ENCODE peak calls at places on chromosomes 13 and 19, in four cellular contexts. K, P, W and N are unnamed samples.

GRCh38 chr19:45444318-45445041 is 20.8 kb upstream of the ERCC1 start:
- DNase-seq in K (peak), P (peak), W (peak), N (no peak)

GRCh38 chr19:49430678-49431329 is 5.6 kb downstream of the GFY start:
- DNase-seq in K (no peak), P (no peak), W (no peak), N (no peak)

GRCh38 chr13:85665286-85665685 is 133.9 kb downstream of the SLITRK6 start:
- DNase-seq in K (peak), P (no peak), W (peak), N (peak)

GRCh38 chr19:52673014-52673413 is 34.9 kb upstream of the ZNF83 start:
- DNase-seq in K (no peak), P (no peak), W (no peak), N (no peak)

GRCh38 chr13:110349239-110349638 is 42.2 kb downstream of the COL4A2 start:
- DNase-seq in K (no peak), P (no peak), W (no peak), N (no peak)

GRCh38 chr13:77476456-77476855 is 59.0 kb upstream of the SCEL start:
- DNase-seq in K (no peak), P (no peak), W (no peak), N (peak)

GRCh38 chr19:4172861-4173473 is 9.4 kb downstream of the SIRT6 start:
- DNase-seq in K (peak), P (peak), W (no peak), N (no peak)

GRCh38 chr19:35533822-35534521 is 716 bp downstream of the GAPDHS start:
- DNase-seq in K (peak), P (no peak), W (peak), N (no peak)

GRCh38 chr19:4606921-4607678 is 32.2 kb upstream of the TNFAIP8L1 start:
- DNase-seq in K (peak), P (no peak), W (peak), N (no peak)

DNA sequence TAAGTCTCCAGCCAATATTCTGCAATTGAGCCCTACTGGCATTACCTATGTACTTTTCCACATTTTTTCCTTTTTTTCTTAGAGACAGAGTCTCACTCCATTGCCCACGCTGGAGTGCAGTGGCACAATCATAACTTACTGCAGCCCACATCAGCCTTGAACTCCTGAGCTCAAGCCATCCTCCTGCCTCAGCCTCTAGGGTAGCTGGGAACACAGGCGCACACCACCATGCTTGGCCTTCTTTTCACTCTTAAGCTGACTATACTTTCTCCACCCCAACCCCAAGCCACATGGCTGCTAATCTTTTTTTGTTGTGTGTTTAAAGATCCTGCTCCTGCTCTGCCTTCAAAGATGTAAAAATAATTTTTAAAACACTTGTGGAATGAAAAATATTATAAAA is 1.6 kb upstream of the LATS2 start:
- DNase-seq in K (no peak), P (no peak), W (no peak), N (no peak)
- TF ChIP-seq CTCF in K (no peak), P (no peak), W (no peak), N (no peak)

DNA sequence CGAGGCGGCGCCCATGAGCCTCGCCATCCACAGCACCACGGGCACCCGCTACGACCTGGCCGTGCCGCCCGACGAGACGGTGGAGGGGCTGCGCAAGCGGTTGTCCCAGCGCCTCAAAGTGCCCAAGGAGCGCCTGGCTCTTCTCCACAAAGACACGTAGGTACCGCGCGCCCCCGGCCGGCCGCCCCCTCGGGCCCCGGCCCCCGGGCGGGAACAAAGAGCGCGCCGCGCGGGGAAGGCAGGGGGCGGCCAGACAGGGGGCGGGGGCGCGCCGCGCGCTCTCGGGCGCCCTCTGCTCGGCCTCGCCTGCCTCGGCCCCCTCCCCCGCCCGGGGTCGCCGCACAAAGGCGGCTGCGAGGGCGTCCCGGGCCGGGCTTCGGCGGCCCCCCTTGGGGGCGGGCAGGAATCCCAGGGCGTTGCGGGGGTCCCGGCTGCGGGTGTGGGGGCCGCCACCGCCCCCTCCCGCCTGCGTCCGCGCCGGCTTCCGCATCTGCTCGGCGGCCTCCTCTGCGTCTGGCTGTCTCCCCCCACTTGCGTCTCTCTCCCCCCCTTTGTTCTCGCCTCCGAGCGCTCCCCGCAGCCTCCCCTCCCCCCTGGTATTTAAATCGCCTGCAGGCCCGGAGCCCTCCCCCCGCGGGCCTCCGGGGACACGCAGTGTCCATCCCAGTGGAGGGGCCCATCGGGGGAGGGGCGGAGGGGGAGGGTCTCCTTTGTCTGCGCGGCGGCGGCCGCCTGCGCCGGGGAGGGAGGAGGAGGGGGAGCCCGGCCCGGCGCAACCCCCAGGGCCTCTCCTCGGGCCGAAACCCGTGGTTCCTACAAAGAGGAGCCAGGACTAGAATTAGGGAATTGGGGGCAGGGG is 2.2 kb downstream of the MIDN start:
- DNase-seq in K (peak), P (peak), W (no peak), N (no peak)
- H3K4me3 ChIP-seq in K (peak), P (peak), W (peak), N (peak)

GRCh38 chr19:39540333-39540673 is 342 bp upstream of the EID2 start:
- DNase-seq in K (no peak), P (no peak), W (no peak), N (no peak)
- TF ChIP-seq CTCF in K (no peak), P (no peak), W (no peak), N (no peak)

DNA sequence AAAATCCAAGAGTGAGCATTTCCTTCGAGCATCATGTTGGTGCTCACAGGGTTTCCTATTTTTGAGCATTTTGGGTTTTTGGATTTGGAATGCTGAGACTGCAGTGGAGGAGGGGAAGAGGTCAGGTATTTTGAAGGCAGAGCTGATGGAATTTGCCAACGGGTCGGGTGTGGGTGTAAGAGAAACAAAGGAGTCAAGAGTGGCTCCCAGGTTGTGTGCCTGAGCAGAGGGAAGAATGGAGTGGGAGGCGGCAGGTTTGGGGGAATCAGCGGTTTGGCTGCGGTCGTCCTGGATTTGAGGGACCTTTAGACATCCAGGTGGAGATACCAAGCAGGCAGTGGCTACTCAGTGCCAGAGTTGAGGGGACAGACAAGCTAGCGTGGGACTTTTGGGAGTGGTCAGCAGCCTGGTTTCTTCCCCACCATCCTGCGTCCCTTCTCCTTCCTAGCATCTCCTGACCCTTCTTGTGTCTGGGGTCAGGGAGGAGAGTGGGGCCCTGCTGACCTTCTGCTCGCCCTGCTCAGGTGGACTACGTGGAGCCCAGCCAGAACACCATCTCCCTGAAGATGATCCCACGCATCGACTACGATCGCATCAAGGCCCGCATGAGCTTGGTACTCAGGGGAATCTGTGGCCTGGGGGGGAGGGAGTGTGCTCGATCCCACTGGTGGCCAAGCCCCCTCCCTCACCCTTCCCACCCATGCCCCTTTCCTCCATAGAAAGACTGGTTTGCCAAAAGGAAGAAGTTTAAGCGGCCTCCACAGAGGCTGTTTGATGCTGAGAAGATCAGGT is 14.5 kb upstream of the TIMM50 start:
- DNase-seq in K (no peak), P (no peak), W (no peak), N (no peak)
- H3K4me3 ChIP-seq in K (no peak), P (no peak), W (no peak), N (no peak)

GRCh38 chr13:106234656-106235055 is 300.8 kb downstream of the EFNB2 start:
- DNase-seq in K (no peak), P (no peak), W (no peak), N (no peak)
- TF ChIP-seq CTCF in K (no peak), P (no peak), W (no peak), N (no peak)

GRCh38 chr19:29326351-29326750 is 113.4 kb upstream of the UQCRFS1 start:
- DNase-seq in K (no peak), P (no peak), W (no peak), N (no peak)
- H3K4me3 ChIP-seq in K (no peak), P (no peak), W (no peak), N (no peak)

GRCh38 chr13:66489172-66489571 is 741.0 kb downstream of the PCDH9 start:
- DNase-seq in K (no peak), P (no peak), W (no peak), N (no peak)

GRCh38 chr13:66491241-66491640 is 738.9 kb downstream of the PCDH9 start:
- DNase-seq in K (no peak), P (no peak), W (no peak), N (no peak)

GRCh38 chr13:66489586-66489985 is 740.5 kb downstream of the PCDH9 start:
- DNase-seq in K (no peak), P (no peak), W (no peak), N (no peak)

GRCh38 chr13:66492479-66492878 is 737.7 kb downstream of the PCDH9 start:
- DNase-seq in K (peak), P (peak), W (no peak), N (peak)
- TF ChIP-seq CTCF in K (peak), P (peak), W (no peak), N (peak)